ENCODE peak calls at places on chromosomes 3 and 15, in seven cellular contexts. One of them, this sample, is unnamed.

GRCh38 chr3:112672716-112673506 is 32.0 kb upstream of the CCDC80 start:
- DNase-seq in right atrium auricular region: no peak
- DNase-seq in HCT116: no peak
- DNase-seq in IMR-90: no peak
- DNase-seq in astrocyte of the cerebellum: no peak
- DNase-seq in hepatocyte: no peak
- DNase-seq in left ventricle myocardium inferior: no peak
- DNase-seq in this sample: no peak

GRCh38 chr3:10173095-10173925 is 8.6 kb downstream of the IRAK2 start:
- DNase-seq in right atrium auricular region: no peak
- DNase-seq in HCT116: no peak
- DNase-seq in IMR-90: peak; percentile 61
- DNase-seq in astrocyte of the cerebellum: no peak
- DNase-seq in hepatocyte: no peak
- DNase-seq in left ventricle myocardium inferior: no peak
- DNase-seq in this sample: no peak

GRCh38 chr3:129794319-129795201 is 99.0 kb downstream of the TMCC1 start:
- DNase-seq in right atrium auricular region: no peak
- DNase-seq in HCT116: peak; percentile 88
- DNase-seq in IMR-90: no peak
- DNase-seq in astrocyte of the cerebellum: no peak
- DNase-seq in hepatocyte: peak; percentile 86
- DNase-seq in left ventricle myocardium inferior: peak; percentile 22
- DNase-seq in this sample: no peak

GRCh38 chr15:51759557-51760070 is 8.2 kb downstream of the TMOD2 start:
- DNase-seq in right atrium auricular region: no peak
- DNase-seq in HCT116: no peak
- DNase-seq in IMR-90: peak; percentile 97
- DNase-seq in astrocyte of the cerebellum: peak; percentile 92
- DNase-seq in hepatocyte: peak; percentile 43
- DNase-seq in left ventricle myocardium inferior: peak; percentile 50
- DNase-seq in this sample: peak; percentile 16

GRCh38 chr3:197956070-197956469 is 3.9 kb upstream of the LMLN start:
- DNase-seq in right atrium auricular region: no peak
- DNase-seq in HCT116: no peak
- DNase-seq in IMR-90: no peak
- DNase-seq in astrocyte of the cerebellum: no peak
- DNase-seq in hepatocyte: no peak
- DNase-seq in left ventricle myocardium inferior: no peak
- DNase-seq in this sample: no peak

GRCh38 chr3:9765865-9766264 is 3.9 kb downstream of the CAMK1 start:
- DNase-seq in right atrium auricular region: no peak
- DNase-seq in HCT116: no peak
- DNase-seq in IMR-90: no peak
- DNase-seq in astrocyte of the cerebellum: no peak
- DNase-seq in hepatocyte: no peak
- DNase-seq in left ventricle myocardium inferior: no peak
- DNase-seq in this sample: peak; percentile 47

GRCh38 chr15:60894347-60894746 is 334.8 kb downstream of the RORA start:
- DNase-seq in right atrium auricular region: no peak
- DNase-seq in HCT116: no peak
- DNase-seq in IMR-90: no peak
- DNase-seq in astrocyte of the cerebellum: no peak
- DNase-seq in hepatocyte: no peak
- DNase-seq in left ventricle myocardium inferior: no peak
- DNase-seq in this sample: no peak

GRCh38 chr15:47384316-47384715 is 333.0 kb upstream of the SEMA6D start:
- DNase-seq in right atrium auricular region: peak; percentile 65
- DNase-seq in HCT116: no peak
- DNase-seq in IMR-90: peak; percentile 96
- DNase-seq in astrocyte of the cerebellum: peak; percentile 40
- DNase-seq in hepatocyte: peak; percentile 78
- DNase-seq in left ventricle myocardium inferior: peak; percentile 22
- DNase-seq in this sample: peak; percentile 86

GRCh38 chr3:138726966-138727365 is 107.8 kb downstream of the PIK3CB start:
- DNase-seq in right atrium auricular region: no peak
- DNase-seq in HCT116: no peak
- DNase-seq in IMR-90: peak; percentile 58
- DNase-seq in astrocyte of the cerebellum: peak; percentile 52
- DNase-seq in hepatocyte: no peak
- DNase-seq in left ventricle myocardium inferior: no peak
- DNase-seq in this sample: no peak

GRCh38 chr3:8622873-8623725 is 21.5 kb downstream of the SSUH2 start:
- DNase-seq in right atrium auricular region: no peak
- DNase-seq in HCT116: peak; percentile 29
- DNase-seq in IMR-90: peak; percentile 70
- DNase-seq in astrocyte of the cerebellum: peak; percentile 28
- DNase-seq in hepatocyte: peak; percentile 87
- DNase-seq in left ventricle myocardium inferior: peak; percentile 67
- DNase-seq in this sample: peak; percentile 84

GRCh38 chr15:22811640-22812039 is 25.2 kb downstream of the NIPA1 start:
- DNase-seq in right atrium auricular region: no peak
- DNase-seq in HCT116: no peak
- DNase-seq in IMR-90: peak; percentile 12
- DNase-seq in astrocyte of the cerebellum: no peak
- DNase-seq in hepatocyte: peak; percentile 18
- DNase-seq in left ventricle myocardium inferior: peak; percentile 23
- DNase-seq in this sample: peak; percentile 44

GRCh38 chr3:78764634-78765033 is 1003.2 kb downstream of the ROBO1 start:
- DNase-seq in right atrium auricular region: no peak
- DNase-seq in HCT116: no peak
- DNase-seq in IMR-90: no peak
- DNase-seq in astrocyte of the cerebellum: no peak
- DNase-seq in hepatocyte: no peak
- DNase-seq in left ventricle myocardium inferior: no peak
- DNase-seq in this sample: no peak

DNA sequence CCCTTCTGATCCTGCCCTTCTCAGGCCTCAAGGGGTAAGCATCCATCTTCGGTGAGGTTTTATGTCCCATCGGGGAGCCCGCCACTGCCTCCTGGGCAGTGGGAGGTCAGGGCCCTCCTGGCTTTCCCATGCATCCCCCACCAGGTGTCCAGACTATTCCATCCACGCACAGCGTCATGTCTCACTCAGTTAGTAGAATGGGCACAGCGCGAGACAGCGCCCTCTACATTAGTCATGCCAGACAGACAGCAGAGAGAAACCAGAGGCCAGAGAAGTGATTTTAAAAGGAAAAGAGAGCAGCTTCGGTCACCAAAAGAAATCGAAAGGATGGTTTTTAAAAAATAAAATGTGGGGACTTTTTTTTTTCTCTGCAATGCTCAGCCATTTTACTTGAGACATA is 49.8 kb downstream of the ZDHHC3 start:
- DNase-seq in right atrium auricular region: no peak
- DNase-seq in HCT116: no peak
- DNase-seq in IMR-90: no peak
- DNase-seq in astrocyte of the cerebellum: no peak
- DNase-seq in hepatocyte: no peak
- DNase-seq in left ventricle myocardium inferior: no peak
- DNase-seq in this sample: no peak
- H3K4me3 ChIP-seq in right atrium auricular region: no peak overlapping the region
- H3K4me3 ChIP-seq in HCT116: no peak overlapping the region
- H3K4me3 ChIP-seq in IMR-90: no peak overlapping the region
- H3K4me3 ChIP-seq in astrocyte of the cerebellum: no peak overlapping the region
- H3K4me3 ChIP-seq in hepatocyte: no peak overlapping the region
- H3K4me3 ChIP-seq in left ventricle myocardium inferior: no peak overlapping the region
- H3K4me3 ChIP-seq in this sample: no peak overlapping the region

DNA sequence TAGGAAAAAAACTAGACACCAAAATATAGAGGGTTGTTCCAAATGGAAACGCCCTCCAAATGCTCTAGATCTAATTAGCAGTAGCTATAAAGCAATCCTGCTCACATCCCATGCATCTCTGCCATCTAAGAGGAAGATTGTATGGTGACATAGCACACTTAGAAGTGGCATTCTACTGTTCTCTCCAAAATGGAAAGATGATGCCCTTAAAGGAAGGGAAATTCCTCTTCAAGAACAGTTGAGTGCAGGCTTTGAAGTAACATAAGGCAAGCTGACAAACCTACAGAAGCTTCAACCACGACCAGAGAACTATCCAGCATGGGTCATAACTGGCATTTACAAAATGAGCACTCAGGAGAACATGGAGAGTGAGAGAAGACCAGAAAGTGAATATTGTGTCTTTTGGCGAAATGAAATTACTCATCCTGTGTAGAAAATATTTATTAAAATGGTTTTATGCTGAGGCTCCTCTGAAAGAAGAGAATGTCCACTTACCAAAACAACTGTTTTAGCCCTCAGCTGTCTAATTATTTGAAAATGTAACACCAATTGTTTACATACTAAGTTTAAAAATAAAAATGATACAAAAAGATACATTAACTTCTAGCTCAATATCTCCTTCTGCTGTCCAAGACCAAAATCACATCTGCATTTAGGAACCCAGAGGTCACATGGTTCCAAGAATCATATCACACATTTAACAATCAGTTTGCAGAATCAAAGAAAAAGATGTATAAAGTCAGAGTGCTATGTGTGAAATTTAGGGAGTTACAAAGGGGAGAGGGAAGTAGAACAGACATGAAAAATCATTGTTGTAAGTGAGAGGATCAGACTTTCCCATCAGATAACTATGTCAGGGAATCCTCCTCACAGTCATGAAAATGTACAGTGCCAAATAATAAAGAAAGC is 216.9 kb downstream of the ATP8B4 start:
- DNase-seq in right atrium auricular region: no peak
- DNase-seq in HCT116: no peak
- DNase-seq in IMR-90: peak; percentile 65
- DNase-seq in astrocyte of the cerebellum: peak; percentile 35
- DNase-seq in hepatocyte: no peak
- DNase-seq in left ventricle myocardium inferior: no peak
- DNase-seq in this sample: no peak
- H3K4me3 ChIP-seq in right atrium auricular region: no peak overlapping the region
- H3K4me3 ChIP-seq in HCT116: no peak overlapping the region
- H3K4me3 ChIP-seq in IMR-90: no peak overlapping the region
- H3K4me3 ChIP-seq in astrocyte of the cerebellum: no peak overlapping the region
- H3K4me3 ChIP-seq in hepatocyte: no peak overlapping the region
- H3K4me3 ChIP-seq in left ventricle myocardium inferior: peak overlapping the region; percentile 20
- H3K4me3 ChIP-seq in this sample: no peak overlapping the region

DNA sequence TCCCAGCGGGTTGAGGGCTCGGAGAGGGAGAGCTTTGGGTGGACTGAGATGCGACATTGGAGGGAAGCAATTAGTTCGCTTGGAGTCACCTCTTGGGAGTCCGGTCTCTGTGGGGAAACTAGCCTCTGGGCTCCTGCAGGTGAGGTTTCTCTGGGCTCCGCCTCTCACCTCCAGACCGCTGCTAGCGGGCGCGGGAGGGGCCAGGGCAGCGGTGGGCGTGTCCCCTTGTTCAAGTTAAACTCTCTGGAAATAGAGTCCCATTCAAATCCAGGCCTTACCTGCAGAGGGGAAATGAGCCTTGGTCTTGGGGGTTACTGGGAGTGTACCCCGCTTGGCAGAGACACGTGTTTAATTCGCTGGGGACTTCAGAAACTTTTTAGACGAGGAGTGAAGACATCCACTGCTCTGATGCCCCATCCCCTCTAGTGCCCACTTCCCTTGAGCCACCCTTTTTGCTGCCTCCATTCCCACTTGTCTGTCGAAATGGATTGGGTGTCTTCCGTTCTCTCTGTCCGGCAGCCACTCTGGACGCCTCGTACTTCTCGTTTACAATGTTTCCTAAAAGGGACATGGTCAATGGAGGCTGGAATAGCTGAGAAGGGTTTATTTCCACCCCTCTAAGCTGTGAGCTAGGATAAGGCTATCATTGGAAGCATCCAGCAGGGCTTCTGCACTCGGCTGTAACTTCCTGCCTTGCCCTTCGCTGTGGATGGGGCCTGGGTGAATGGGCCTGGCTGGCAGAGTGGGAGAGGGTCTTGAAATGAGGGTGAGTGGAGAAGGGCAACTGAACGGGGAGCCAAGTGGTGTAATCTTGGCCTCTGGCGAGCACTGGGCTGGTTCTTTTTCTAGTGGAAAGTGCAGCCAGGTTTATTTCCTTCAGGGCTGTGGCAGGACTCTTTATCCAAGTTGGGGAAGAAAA is 1.1 kb downstream of the MITF start:
- DNase-seq in right atrium auricular region: no peak
- DNase-seq in HCT116: no peak
- DNase-seq in IMR-90: no peak
- DNase-seq in astrocyte of the cerebellum: no peak
- DNase-seq in hepatocyte: peak; percentile 77
- DNase-seq in left ventricle myocardium inferior: no peak
- DNase-seq in this sample: peak; percentile 31
- H3K4me3 ChIP-seq in right atrium auricular region: peak overlapping the region; percentile 86
- H3K4me3 ChIP-seq in HCT116: peak overlapping the region; percentile 58
- H3K4me3 ChIP-seq in IMR-90: peak overlapping the region; percentile 86
- H3K4me3 ChIP-seq in astrocyte of the cerebellum: peak overlapping the region; percentile 86
- H3K4me3 ChIP-seq in hepatocyte: peak overlapping the region; percentile 97
- H3K4me3 ChIP-seq in left ventricle myocardium inferior: peak overlapping the region; percentile 92
- H3K4me3 ChIP-seq in this sample: peak overlapping the region; percentile 88

DNA sequence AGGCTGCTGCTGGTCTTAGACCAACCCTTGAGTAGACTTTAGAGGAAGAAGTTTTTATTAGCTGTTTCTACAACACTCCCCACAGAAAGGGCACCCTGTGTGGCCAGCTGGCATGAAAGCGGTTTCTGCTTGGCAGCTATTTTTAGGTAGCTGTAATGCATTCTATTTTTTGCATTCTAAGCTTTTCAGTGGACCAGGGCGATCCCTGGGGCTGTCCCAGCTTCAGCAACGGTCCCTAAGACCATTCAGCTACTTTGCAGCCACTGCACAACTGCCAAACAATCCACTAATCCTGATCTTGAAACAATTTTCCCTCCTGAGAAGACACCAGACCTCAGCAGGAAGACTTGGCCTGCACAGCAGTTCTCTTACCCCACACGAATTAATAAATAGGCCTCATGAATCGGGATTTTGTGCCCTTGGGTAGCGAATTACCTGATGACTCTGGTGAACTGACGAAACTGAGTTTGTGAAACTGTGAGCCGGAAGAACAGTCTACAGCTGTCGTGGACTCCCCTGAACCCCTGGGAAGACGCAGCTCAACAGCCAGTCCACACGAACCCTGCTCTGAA is 14.6 kb upstream of the TFRC start:
- DNase-seq in right atrium auricular region: no peak
- DNase-seq in HCT116: no peak
- DNase-seq in IMR-90: no peak
- DNase-seq in astrocyte of the cerebellum: no peak
- DNase-seq in hepatocyte: no peak
- DNase-seq in left ventricle myocardium inferior: peak; percentile 54
- DNase-seq in this sample: no peak
- H3K4me3 ChIP-seq in right atrium auricular region: no peak overlapping the region
- H3K4me3 ChIP-seq in HCT116: no peak overlapping the region
- H3K4me3 ChIP-seq in IMR-90: no peak overlapping the region
- H3K4me3 ChIP-seq in astrocyte of the cerebellum: no peak overlapping the region
- H3K4me3 ChIP-seq in hepatocyte: no peak overlapping the region
- H3K4me3 ChIP-seq in left ventricle myocardium inferior: peak overlapping the region; percentile 41
- H3K4me3 ChIP-seq in this sample: no peak overlapping the region

GRCh38 chr3:136350557-136350956 is 100.4 kb downstream of the PCCB start:
- DNase-seq in right atrium auricular region: no peak
- DNase-seq in HCT116: no peak
- DNase-seq in IMR-90: peak; percentile 81
- DNase-seq in astrocyte of the cerebellum: no peak
- DNase-seq in hepatocyte: no peak
- DNase-seq in left ventricle myocardium inferior: no peak
- DNase-seq in this sample: no peak
- H3K4me3 ChIP-seq in right atrium auricular region: no peak overlapping the region
- H3K4me3 ChIP-seq in HCT116: no peak overlapping the region
- H3K4me3 ChIP-seq in IMR-90: peak overlapping the region; percentile 0
- H3K4me3 ChIP-seq in astrocyte of the cerebellum: no peak overlapping the region
- H3K4me3 ChIP-seq in hepatocyte: no peak overlapping the region
- H3K4me3 ChIP-seq in left ventricle myocardium inferior: no peak overlapping the region
- H3K4me3 ChIP-seq in this sample: no peak overlapping the region

This sample was measured in WERI-Rb-1.